ENCODE peak calls at places on chromosome 15, in five cellular contexts. One of them, this sample, is unnamed. For H3K9me3, the result is how much of the 10 kb centered on the place peaks cover.

GRCh38 chr15:85168642-85169173 is 187.1 kb downstream of the PDE8A start:
- DNase-seq in mesenchymal stem cell: no peak
- DNase-seq in trophoblast cell: peak
- DNase-seq in H1: peak
- DNase-seq in IMR-90: peak
- DNase-seq in this sample: peak

GRCh38 chr15:74620636-74621545 is 5.3 kb downstream of the CLK3 start:
- DNase-seq in IMR-90: peak
- DNase-seq in H1: peak
- DNase-seq in mesenchymal stem cell: peak
- DNase-seq in trophoblast cell: peak
- DNase-seq in this sample: peak

GRCh38 chr15:37038036-37038715 is 62.2 kb downstream of the MEIS2 start:
- DNase-seq in trophoblast cell: no peak
- DNase-seq in mesenchymal stem cell: no peak
- DNase-seq in H1: no peak
- DNase-seq in IMR-90: peak
- DNase-seq in this sample: no peak

GRCh38 chr15:75036269-75036668 is 12.9 kb downstream of the PPCDC start:
- DNase-seq in IMR-90: no peak
- DNase-seq in H1: peak
- DNase-seq in trophoblast cell: peak
- DNase-seq in mesenchymal stem cell: peak
- DNase-seq in this sample: no peak

GRCh38 chr15:60729850-60730458 is 251.0 kb upstream of the ICE2 start:
- DNase-seq in IMR-90: no peak
- DNase-seq in mesenchymal stem cell: no peak
- DNase-seq in H1: no peak
- DNase-seq in trophoblast cell: no peak
- DNase-seq in this sample: no peak

GRCh38 chr15:44588541-44588940 is 51.6 kb downstream of the EIF3J start:
- DNase-seq in trophoblast cell: no peak
- DNase-seq in H1: no peak
- DNase-seq in IMR-90: no peak
- DNase-seq in mesenchymal stem cell: no peak
- DNase-seq in this sample: no peak

GRCh38 chr15:87121357-87121756 is 1041.7 kb downstream of the AGBL1 start:
- DNase-seq in mesenchymal stem cell: peak
- DNase-seq in IMR-90: no peak
- DNase-seq in trophoblast cell: no peak
- DNase-seq in H1: no peak
- DNase-seq in this sample: no peak

GRCh38 chr15:29925227-29926082 is 103.2 kb upstream of the TJP1 start:
- DNase-seq in H1: peak
- DNase-seq in mesenchymal stem cell: peak
- DNase-seq in IMR-90: peak
- DNase-seq in trophoblast cell: peak
- DNase-seq in this sample: peak

GRCh38 chr15:46442196-46442595 is 807.4 kb downstream of the SQOR start:
- DNase-seq in IMR-90: no peak
- DNase-seq in H1: no peak
- DNase-seq in trophoblast cell: peak
- DNase-seq in mesenchymal stem cell: peak
- DNase-seq in this sample: no peak

GRCh38 chr15:35206060-35206675 is 121.1 kb upstream of the NANOGP8 start:
- DNase-seq in trophoblast cell: no peak
- DNase-seq in mesenchymal stem cell: no peak
- DNase-seq in H1: peak
- DNase-seq in IMR-90: peak
- DNase-seq in this sample: no peak

GRCh38 chr15:98648654-98649537 is 557 bp downstream of the IGF1R start:
- DNase-seq in trophoblast cell: peak
- DNase-seq in IMR-90: peak
- DNase-seq in mesenchymal stem cell: peak
- DNase-seq in H1: no peak
- DNase-seq in this sample: peak

GRCh38 chr15:28981351-28981720 is 95.6 kb downstream of the APBA2 start:
- DNase-seq in trophoblast cell: no peak
- DNase-seq in H1: no peak
- DNase-seq in mesenchymal stem cell: no peak
- DNase-seq in IMR-90: no peak
- DNase-seq in this sample: no peak

GRCh38 chr15:81113204-81113657 is 20.8 kb upstream of the CFAP161 start:
- DNase-seq in trophoblast cell: no peak
- DNase-seq in mesenchymal stem cell: no peak
- DNase-seq in IMR-90: no peak
- DNase-seq in H1: no peak
- DNase-seq in this sample: no peak

GRCh38 chr15:38593523-38593922 is 28.9 kb upstream of the RASGRP1 start:
- DNase-seq in IMR-90: no peak
- DNase-seq in trophoblast cell: peak
- DNase-seq in H1: no peak
- DNase-seq in mesenchymal stem cell: no peak
- DNase-seq in this sample: no peak

GRCh38 chr15:69758810-69759410 is 306.3 kb downstream of the RPLP1 start:
- DNase-seq in trophoblast cell: no peak
- DNase-seq in mesenchymal stem cell: peak
- DNase-seq in H1: no peak
- DNase-seq in IMR-90: peak
- DNase-seq in this sample: no peak

GRCh38 chr15:45338417-45338816 is 39.9 kb downstream of the GATM start:
- DNase-seq in trophoblast cell: no peak
- DNase-seq in IMR-90: no peak
- DNase-seq in H1: no peak
- DNase-seq in mesenchymal stem cell: no peak
- DNase-seq in this sample: no peak

GRCh38 chr15:45386420-45386819 is 8.1 kb upstream of the GATM start:
- DNase-seq in trophoblast cell: no peak
- DNase-seq in mesenchymal stem cell: no peak
- DNase-seq in IMR-90: no peak
- DNase-seq in H1: no peak
- DNase-seq in this sample: no peak

GRCh38 chr15:73930790-73931281 is 4.6 kb downstream of the LOXL1 start:
- DNase-seq in trophoblast cell: no peak
- DNase-seq in mesenchymal stem cell: no peak
- DNase-seq in IMR-90: peak
- DNase-seq in H1: no peak
- DNase-seq in this sample: no peak

GRCh38 chr15:89091667-89092220 is 3.5 kb downstream of the ABHD2 start:
- DNase-seq in trophoblast cell: no peak
- DNase-seq in H1: no peak
- DNase-seq in IMR-90: no peak
- DNase-seq in mesenchymal stem cell: no peak
- DNase-seq in this sample: no peak
- H3K4me3 ChIP-seq in trophoblast cell: no peak
- H3K4me3 ChIP-seq in H1: no peak
- H3K4me3 ChIP-seq in IMR-90: no peak
- H3K4me3 ChIP-seq in mesenchymal stem cell: no peak
- H3K4me3 ChIP-seq in this sample: no peak

GRCh38 chr15:52790941-52791751 is 1.0 kb upstream of the ONECUT1 start:
- DNase-seq in IMR-90: peak
- DNase-seq in mesenchymal stem cell: peak
- DNase-seq in trophoblast cell: no peak
- DNase-seq in H1: peak
- DNase-seq in this sample: peak
- H3K9me3 ChIP-seq in IMR-90: under half
- H3K9me3 ChIP-seq in mesenchymal stem cell: under half
- H3K9me3 ChIP-seq in trophoblast cell: under half
- H3K9me3 ChIP-seq in H1: under half
- H3K9me3 ChIP-seq in this sample: under half

DNA sequence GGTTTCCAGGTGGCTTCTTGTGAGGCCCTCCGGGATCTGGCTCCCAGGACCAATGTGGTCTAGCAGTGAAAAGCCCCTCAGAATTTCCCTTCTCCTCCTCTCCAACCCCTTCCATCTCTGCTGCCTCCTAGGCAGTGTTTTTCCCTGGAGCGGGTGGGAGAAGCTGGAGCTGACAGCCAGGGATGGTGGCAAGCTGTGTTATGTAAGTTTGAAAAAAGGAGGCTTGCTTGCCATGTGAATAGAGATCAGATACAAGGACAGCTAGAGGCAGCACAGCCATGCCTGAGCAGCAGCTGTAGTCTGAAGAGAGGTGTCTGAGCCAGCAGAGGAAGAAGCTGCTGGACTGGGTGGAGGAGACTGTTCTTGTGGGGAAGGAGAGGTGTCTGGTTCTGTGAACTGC is 20.6 kb downstream of the SNAPC5 start:
- DNase-seq in mesenchymal stem cell: no peak
- DNase-seq in IMR-90: no peak
- DNase-seq in H1: no peak
- DNase-seq in trophoblast cell: no peak
- DNase-seq in this sample: no peak
- H2AK5ac ChIP-seq in mesenchymal stem cell: no peak
- H2AK5ac ChIP-seq in IMR-90: no peak
- H2AK5ac ChIP-seq in H1: no peak
- H2AK5ac ChIP-seq in trophoblast cell: no peak
- H2AK5ac ChIP-seq in this sample: no peak

GRCh38 chr15:26628879-26629529 is 143.9 kb downstream of the GABRB3 start:
- DNase-seq in trophoblast cell: no peak
- DNase-seq in mesenchymal stem cell: peak
- DNase-seq in H1: peak
- DNase-seq in IMR-90: peak
- DNase-seq in this sample: no peak

GRCh38 chr15:26620528-26620927 is 152.3 kb downstream of the GABRB3 start:
- DNase-seq in H1: no peak
- DNase-seq in mesenchymal stem cell: no peak
- DNase-seq in trophoblast cell: no peak
- DNase-seq in IMR-90: no peak
- DNase-seq in this sample: no peak

GRCh38 chr15:26624128-26624527 is 148.7 kb downstream of the GABRB3 start:
- DNase-seq in H1: no peak
- DNase-seq in IMR-90: no peak
- DNase-seq in trophoblast cell: no peak
- DNase-seq in mesenchymal stem cell: no peak
- DNase-seq in this sample: no peak

GRCh38 chr15:26628071-26628470 is 144.8 kb downstream of the GABRB3 start:
- DNase-seq in IMR-90: no peak
- DNase-seq in trophoblast cell: no peak
- DNase-seq in mesenchymal stem cell: no peak
- DNase-seq in H1: no peak
- DNase-seq in this sample: no peak

GRCh38 chr15:26623071-26623470 is 149.8 kb downstream of the GABRB3 start:
- DNase-seq in mesenchymal stem cell: no peak
- DNase-seq in H1: no peak
- DNase-seq in trophoblast cell: no peak
- DNase-seq in IMR-90: no peak
- DNase-seq in this sample: no peak
- H3K4me3 ChIP-seq in mesenchymal stem cell: no peak
- H3K4me3 ChIP-seq in H1: no peak
- H3K4me3 ChIP-seq in trophoblast cell: no peak
- H3K4me3 ChIP-seq in IMR-90: no peak
- H3K4me3 ChIP-seq in this sample: no peak

GRCh38 chr15:27438403-27439375 is 467.7 kb downstream of the GABRG3 start:
- DNase-seq in H1: no peak
- DNase-seq in IMR-90: no peak
- DNase-seq in trophoblast cell: no peak
- DNase-seq in mesenchymal stem cell: no peak
- DNase-seq in this sample: no peak
- H3K9me3 ChIP-seq in H1: under half
- H3K9me3 ChIP-seq in IMR-90: under half
- H3K9me3 ChIP-seq in trophoblast cell: under half
- H3K9me3 ChIP-seq in mesenchymal stem cell: under half
- H3K9me3 ChIP-seq in this sample: under half

GRCh38 chr15:82540055-82540983 is at the start of gene RPS17:
- DNase-seq in trophoblast cell: peak
- DNase-seq in IMR-90: peak
- DNase-seq in H1: peak
- DNase-seq in mesenchymal stem cell: peak
- DNase-seq in this sample: peak
- H2AK5ac ChIP-seq in trophoblast cell: peak
- H2AK5ac ChIP-seq in IMR-90: peak
- H2AK5ac ChIP-seq in H1: peak
- H2AK5ac ChIP-seq in mesenchymal stem cell: peak
- H2AK5ac ChIP-seq in this sample: peak

GRCh38 chr15:65385868-65386253 is 8.1 kb upstream of the IGDCC3 start:
- DNase-seq in trophoblast cell: no peak
- DNase-seq in IMR-90: no peak
- DNase-seq in mesenchymal stem cell: no peak
- DNase-seq in H1: no peak
- DNase-seq in this sample: no peak
- H3K4me3 ChIP-seq in trophoblast cell: no peak
- H3K4me3 ChIP-seq in IMR-90: no peak
- H3K4me3 ChIP-seq in mesenchymal stem cell: no peak
- H3K4me3 ChIP-seq in H1: no peak
- H3K4me3 ChIP-seq in this sample: no peak

This sample was measured in neuronal stem cell.